ENCODE peak calls at places on chromosomes 16 and 17, in eight cellular contexts. T is NCI-H1105 treated with DMSO at 0.1 percent for 48 hours; Y is substantia nigra; O is ovary; Z is stomach; S is activated T-helper 1 cell treated with anti-CD3 and anti-CD28 coated beads, Interleukin-2, amount 50 U/mL, for 16 hours; I is SHP77 treated with DMSO at 0.1 percent for 48 hours; J is HS-5. A is an unnamed sample.
A peak's percentile ranks its signal among the peaks of the same experiment; 100 is the strongest.

GRCh38 chr17:48111937-48112241 is 4.3 kb downstream of the SNX11 start:
- DNase-seq in Z (no peak), O (no peak), T (no peak), Y (no peak), J (no peak), S (no peak), I (no peak), A (no peak)

GRCh38 chr17:40352779-40353394 is 11.7 kb downstream of the GJD3 start:
- DNase-seq in Y (no peak), O (no peak), S (no peak), J (no peak), Z (no peak), T (no peak), I (no peak), A (no peak)

GRCh38 chr17:83085526-83086196 is 6.3 kb downstream of the METRNL start:
- DNase-seq in J (no peak), Z (no peak), I (no peak), Y (no peak), S (no peak), O (no peak), T (no peak), A (no peak)

GRCh38 chr17:6299275-6299674 is 135.6 kb downstream of the AIPL1 start:
- DNase-seq in O (no peak), I (no peak), T (no peak), Z (no peak), Y (no peak), S (no peak), J (no peak), A (no peak)

GRCh38 chr17:29412780-29413565 is 22.8 kb downstream of the TAOK1 start:
- DNase-seq in T (no peak), Z (no peak), O (no peak), J (peak; percentile 80), S (no peak), I (no peak), Y (no peak), A (no peak)

GRCh38 chr17:39080416-39081179 is 70.8 kb downstream of the PLXDC1 start:
- DNase-seq in J (no peak), I (no peak), Y (no peak), S (no peak), Z (no peak), T (no peak), O (no peak), A (no peak)

GRCh38 chr16:1225051-1225451 is at the start of gene TPSG1:
- DNase-seq in J (no peak), Y (no peak), Z (no peak), S (no peak), I (no peak), T (no peak), O (no peak), A (no peak)

GRCh38 chr17:38428150-38428642 is at the start of gene ARHGAP23:
- DNase-seq in S (peak; percentile 16), J (no peak), T (no peak), O (peak; percentile 69), Z (peak; percentile 64), Y (peak; percentile 84), I (no peak), A (peak; percentile 32)

GRCh38 chr17:8022358-8023038 is 16.4 kb upstream of the ALOX15B start:
- DNase-seq in I (no peak), S (no peak), T (no peak), Y (no peak), J (no peak), O (no peak), Z (no peak), A (no peak)

GRCh38 chr16:2296662-2297505 is 29.0 kb upstream of the RNPS1 start:
- DNase-seq in Y (no peak), J (no peak), S (no peak), T (no peak), Z (peak; percentile 47), I (no peak), O (no peak), A (no peak)

GRCh38 chr16:82633964-82634600 is 7.3 kb downstream of the CDH13 start:
- DNase-seq in J (no peak), Y (peak; percentile 71), Z (no peak), S (no peak), T (peak; percentile 78), I (no peak), O (no peak), A (no peak)

GRCh38 chr17:14547016-14547415 is 246.1 kb downstream of the HS3ST3B1 start:
- DNase-seq in O (no peak), S (no peak), T (no peak), I (no peak), Y (no peak), Z (no peak), J (no peak), A (no peak)

GRCh38 chr16:66369055-66369592 is 2.6 kb downstream of the CDH5 start:
- DNase-seq in Z (no peak), S (no peak), J (no peak), O (no peak), T (no peak), I (no peak), Y (no peak), A (no peak)

A was measured in stimulated activated naive CD4-positive, alpha-beta T cell treated with Interleukin-2 at 50 U/mL for 16 hours.